ENCODE peak calls at places on chromosome 7, in five cellular contexts. One of them, this sample, is unnamed.
A peak's percentile ranks its signal among the peaks of the same experiment; 100 is the strongest.

GRCh38 chr7:47546728-47547494 is 35.0 kb downstream of the TNS3 start:
- DNase-seq in spleen: peak; percentile 56
- DNase-seq in RWPE1: no peak
- DNase-seq in renal cortical epithelial cell: no peak
- DNase-seq in NCI-H2171 treated with DMSO at 0.1 percent for 48 hours: no peak
- DNase-seq in this sample: no peak

GRCh38 chr7:67470256-67470751 is 473.7 kb downstream of the TYW1 start:
- DNase-seq in renal cortical epithelial cell: no peak
- DNase-seq in NCI-H2171 treated with DMSO at 0.1 percent for 48 hours: peak; percentile 35
- DNase-seq in spleen: no peak
- DNase-seq in RWPE1: no peak
- DNase-seq in this sample: no peak

GRCh38 chr7:132708501-132708900 is 132.2 kb upstream of the PLXNA4 start:
- DNase-seq in spleen: no peak
- DNase-seq in NCI-H2171 treated with DMSO at 0.1 percent for 48 hours: no peak
- DNase-seq in RWPE1: no peak
- DNase-seq in renal cortical epithelial cell: no peak
- DNase-seq in this sample: no peak

GRCh38 chr7:116449950-116450349 is 49.6 kb upstream of the CAV2 start:
- DNase-seq in NCI-H2171 treated with DMSO at 0.1 percent for 48 hours: no peak
- DNase-seq in spleen: no peak
- DNase-seq in RWPE1: no peak
- DNase-seq in renal cortical epithelial cell: no peak
- DNase-seq in this sample: no peak

GRCh38 chr7:4234886-4235285 is 447.2 kb upstream of the FOXK1 start:
- DNase-seq in spleen: no peak
- DNase-seq in NCI-H2171 treated with DMSO at 0.1 percent for 48 hours: no peak
- DNase-seq in RWPE1: no peak
- DNase-seq in renal cortical epithelial cell: no peak
- DNase-seq in this sample: no peak

GRCh38 chr7:51223505-51223904 is 93.1 kb downstream of the COBL start:
- DNase-seq in renal cortical epithelial cell: no peak
- DNase-seq in spleen: no peak
- DNase-seq in NCI-H2171 treated with DMSO at 0.1 percent for 48 hours: no peak
- DNase-seq in RWPE1: no peak
- DNase-seq in this sample: no peak

GRCh38 chr7:47721670-47722069 is 139.8 kb upstream of the TNS3 start:
- DNase-seq in spleen: no peak
- DNase-seq in RWPE1: no peak
- DNase-seq in NCI-H2171 treated with DMSO at 0.1 percent for 48 hours: no peak
- DNase-seq in renal cortical epithelial cell: no peak
- DNase-seq in this sample: no peak

GRCh38 chr7:149742075-149742701 is 31.2 kb downstream of the ZNF467 start:
- DNase-seq in RWPE1: peak; percentile 67
- DNase-seq in spleen: peak; percentile 89
- DNase-seq in NCI-H2171 treated with DMSO at 0.1 percent for 48 hours: peak; percentile 82
- DNase-seq in renal cortical epithelial cell: peak; percentile 39
- DNase-seq in this sample: peak; percentile 72

GRCh38 chr7:30281263-30281662 is 3.1 kb upstream of the ZNRF2 start:
- DNase-seq in RWPE1: no peak
- DNase-seq in renal cortical epithelial cell: no peak
- DNase-seq in NCI-H2171 treated with DMSO at 0.1 percent for 48 hours: no peak
- DNase-seq in spleen: no peak
- DNase-seq in this sample: no peak

GRCh38 chr7:136312592-136312991 is 335.4 kb upstream of the MTPN start:
- DNase-seq in RWPE1: no peak
- DNase-seq in NCI-H2171 treated with DMSO at 0.1 percent for 48 hours: no peak
- DNase-seq in renal cortical epithelial cell: no peak
- DNase-seq in spleen: no peak
- DNase-seq in this sample: no peak

GRCh38 chr7:158698657-158699195 is 5.9 kb downstream of the NCAPG2 start:
- DNase-seq in renal cortical epithelial cell: no peak
- DNase-seq in RWPE1: no peak
- DNase-seq in NCI-H2171 treated with DMSO at 0.1 percent for 48 hours: no peak
- DNase-seq in spleen: no peak
- DNase-seq in this sample: no peak

GRCh38 chr7:55438765-55439525 is 73.8 kb downstream of the LANCL2 start:
- DNase-seq in RWPE1: peak; percentile 53
- DNase-seq in renal cortical epithelial cell: no peak
- DNase-seq in NCI-H2171 treated with DMSO at 0.1 percent for 48 hours: peak; percentile 29
- DNase-seq in spleen: no peak
- DNase-seq in this sample: peak; percentile 86